ENCODE peak calls at places on chromosomes 3 and 15, in seven cellular contexts. V is stomach, C is A549, L is upper lobe of left lung, S is ovary, F is tibial nerve, U is SK-N-SH. O is an unnamed sample. For H3K4me1, the result is how much of the 10 kb centered on the place peaks cover.

GRCh38 chr3:33884204-33884561 is 85.8 kb downstream of the PDCD6IP start:
- DNase-seq in F (no peak), C (peak), L (no peak), U (no peak), V (no peak), S (no peak), O (no peak)

GRCh38 chr3:50582083-50582482 is 12.8 kb downstream of the HEMK1 start:
- DNase-seq in S (no peak), U (no peak), F (no peak), L (no peak), C (no peak), V (no peak), O (no peak)

GRCh38 chr3:40873934-40874699 is 325.2 kb upstream of the CTNNB1 start:
- DNase-seq in V (no peak), U (no peak), L (no peak), F (no peak), S (no peak), C (no peak), O (no peak)

GRCh38 chr3:124850633-124851032 is 36.5 kb downstream of the ITGB5 start:
- DNase-seq in L (no peak), V (no peak), S (no peak), F (no peak), C (no peak), U (no peak), O (peak)

GRCh38 chr3:130529816-130530215 is 12.8 kb downstream of the COL6A6 start:
- DNase-seq in L (no peak), U (no peak), V (no peak), S (no peak), F (no peak), C (no peak), O (no peak)

GRCh38 chr3:40387895-40388254 is 891 bp downstream of the ENTPD3 start:
- DNase-seq in L (no peak), S (no peak), C (no peak), U (no peak), F (no peak), V (no peak), O (no peak)

GRCh38 chr15:35657679-35658201 is 111.8 kb upstream of the DPH6 start:
- DNase-seq in C (no peak), U (no peak), V (no peak), S (no peak), F (no peak), L (no peak), O (no peak)

GRCh38 chr3:192284443-192285072 is 442.8 kb downstream of the FGF12 start:
- DNase-seq in U (no peak), F (no peak), L (no peak), V (no peak), S (no peak), C (no peak), O (no peak)

GRCh38 chr3:149618151-149619123 is 39.4 kb downstream of the WWTR1 start:
- DNase-seq in V (no peak), F (no peak), U (no peak), L (no peak), C (no peak), S (no peak), O (no peak)

GRCh38 chr3:122533931-122534334 is 19.2 kb upstream of the KPNA1 start:
- DNase-seq in S (no peak), F (no peak), V (no peak), U (no peak), L (no peak), C (peak), O (no peak)

GRCh38 chr3:99789322-99789721 is 28.3 kb upstream of the CMSS1 start:
- DNase-seq in S (peak), F (no peak), V (no peak), L (peak), U (peak), C (peak), O (no peak)

GRCh38 chr3:119497824-119498187 is 541 bp upstream of the TIMMDC1 start:
- DNase-seq in S (peak), V (peak), L (peak), F (no peak), U (no peak), C (peak), O (no peak)

GRCh38 chr3:184911570-184911969 is 99.6 kb downstream of the VPS8 start:
- DNase-seq in V (no peak), S (no peak), F (no peak), C (no peak), L (no peak), U (no peak), O (no peak)

GRCh38 chr3:144660097-144660496 is 688.5 kb downstream of the DIPK2A start:
- DNase-seq in S (no peak), F (no peak), C (no peak), U (no peak), L (no peak), V (no peak), O (no peak)

GRCh38 chr3:182063742-182064141 is 352.0 kb downstream of the SOX2 start:
- DNase-seq in S (no peak), C (no peak), U (no peak), V (no peak), F (no peak), L (no peak), O (no peak)

GRCh38 chr15:33656090-33656670 is 312.1 kb upstream of the CHRM5 start:
- DNase-seq in U (no peak), L (no peak), S (no peak), C (no peak), F (no peak), V (no peak), O (no peak)

GRCh38 chr15:62519900-62520299 is 354.8 kb upstream of the C2CD4B start:
- DNase-seq in F (no peak), C (no peak), S (no peak), U (no peak), V (no peak), L (no peak), O (no peak)

GRCh38 chr3:65549626-65549959 is 489.1 kb downstream of the MAGI1 start:
- DNase-seq in U (no peak), F (no peak), V (no peak), S (no peak), C (no peak), L (no peak), O (no peak)

GRCh38 chr3:65550137-65550536 is 488.6 kb downstream of the MAGI1 start:
- DNase-seq in S (no peak), C (no peak), U (no peak), V (no peak), F (no peak), L (no peak), O (no peak)

GRCh38 chr3:65539620-65540019 is 499.1 kb downstream of the MAGI1 start:
- DNase-seq in V (no peak), C (no peak), S (no peak), L (no peak), F (no peak), U (no peak), O (no peak)

GRCh38 chr3:65548848-65549625 is 489.7 kb downstream of the MAGI1 start:
- DNase-seq in U (peak), L (no peak), F (no peak), S (peak), V (no peak), C (no peak), O (peak)

GRCh38 chr3:65545429-65545828 is 493.3 kb downstream of the MAGI1 start:
- DNase-seq in U (no peak), L (no peak), V (no peak), F (no peak), C (no peak), S (no peak), O (no peak)
- H3K4me1 ChIP-seq in U (under half), L (under half), V (under half), F (under half), C (under half), S (under half), O (under half)

GRCh38 chr3:177885063-177885462 is 651.2 kb upstream of the KCNMB2 start:
- DNase-seq in C (no peak), L (no peak), F (no peak), U (no peak), S (no peak), V (no peak), O (no peak)
- TF ChIP-seq EP300 in C (no peak), L (no peak), F (no peak), U (no peak), S (no peak), V (no peak), O (no peak)

GRCh38 chr15:80778621-80778963 is 578 bp upstream of the CEMIP start:
- DNase-seq in L (no peak), U (no peak), S (no peak), C (no peak), F (no peak), V (no peak), O (no peak)
- H3K4me3 ChIP-seq in L (peak), U (peak), S (peak), C (peak), F (peak), V (peak), O (no peak)

GRCh38 chr15:67110400-67110799 is 45.0 kb downstream of the SMAD3 start:
- DNase-seq in F (no peak), U (no peak), L (no peak), C (no peak), S (no peak), V (no peak), O (no peak)
- H3K4me1 ChIP-seq in F (under half), U (under half), L (half or more), C (half or more), S (under half), V (half or more), O (half or more)

DNA sequence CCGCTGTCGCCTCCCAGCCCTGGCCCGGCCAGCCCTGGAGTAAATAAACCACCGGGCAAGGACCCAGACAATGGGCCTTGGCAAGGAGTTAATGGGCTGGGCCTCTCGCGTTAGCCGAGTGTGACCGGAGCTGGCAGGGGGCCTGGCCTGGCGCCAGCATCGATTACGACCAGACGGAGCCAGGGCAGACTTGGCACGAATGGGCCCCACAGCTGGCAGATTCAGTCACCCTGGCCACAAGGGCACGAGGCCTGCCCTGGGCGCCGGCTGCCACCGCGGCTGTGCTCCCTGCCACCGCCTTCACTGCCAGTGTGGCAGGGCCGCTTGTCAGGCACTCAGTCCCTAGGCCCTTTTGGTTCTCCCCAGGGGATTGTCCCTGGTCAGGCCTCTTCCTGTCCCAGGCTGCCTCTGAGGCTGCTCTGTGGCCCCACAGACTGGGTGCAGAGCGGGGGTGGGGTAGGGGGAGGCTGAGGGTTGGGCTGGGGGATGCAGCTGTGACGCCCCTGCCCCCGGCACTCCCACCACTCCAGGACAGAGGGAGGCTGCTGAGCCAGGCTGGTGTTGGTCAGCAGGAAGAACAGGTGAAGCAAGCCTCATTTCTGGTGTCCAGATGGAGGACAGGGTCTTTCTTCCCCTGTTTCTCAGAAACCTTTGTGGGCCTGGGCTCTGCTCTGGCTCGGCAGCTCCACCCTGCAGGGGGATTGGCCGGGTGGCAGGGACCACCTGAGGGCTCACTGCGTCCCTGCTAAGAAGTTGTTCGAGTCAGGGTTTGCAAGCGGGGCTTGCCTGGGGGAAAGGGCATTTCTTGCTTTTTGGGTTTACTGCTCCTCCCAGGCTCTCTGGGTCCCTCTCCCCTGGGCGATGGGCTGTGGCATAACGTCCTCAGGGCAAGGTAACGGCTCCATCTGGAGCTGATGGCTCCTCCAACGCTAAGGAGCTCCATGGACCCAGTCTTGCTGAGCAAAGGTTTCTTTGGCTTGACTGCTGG is 30.5 kb upstream of the SRP14 start:
- DNase-seq in F (peak), V (peak), S (peak), C (peak), U (peak), L (peak), O (peak)
- TF ChIP-seq EP300 in F (peak), V (no peak), S (no peak), C (peak), U (peak), L (no peak), O (no peak)

GRCh38 chr3:52531636-52532516 is 1.8 kb downstream of the NT5DC2 start:
- DNase-seq in L (no peak), U (no peak), V (peak), S (peak), F (no peak), C (no peak), O (peak)
- H3K4me3 ChIP-seq in L (peak), U (peak), V (peak), S (no peak), F (peak), C (no peak), O (no peak)

DNA sequence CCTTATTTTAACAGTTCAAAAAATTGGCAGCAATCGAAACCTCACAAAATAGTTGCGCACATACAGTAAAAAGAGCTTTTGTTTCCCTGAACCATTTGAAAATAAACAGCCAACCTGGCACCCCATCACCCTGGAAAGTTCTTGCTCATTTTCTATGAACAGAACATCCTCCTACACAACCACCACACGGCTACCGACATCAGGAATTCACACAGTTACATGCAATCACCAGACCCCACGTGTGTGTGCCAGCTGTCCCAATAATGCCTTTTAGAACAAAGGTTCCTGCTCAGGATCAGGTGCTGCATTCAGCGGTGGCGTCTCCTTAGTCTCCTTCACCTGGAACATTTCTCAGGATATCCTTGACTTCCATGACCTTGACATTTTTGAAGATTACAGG is 186.5 kb downstream of the KLF13 start:
- DNase-seq in S (no peak), C (no peak), F (no peak), L (no peak), U (no peak), V (no peak), O (no peak)
- H3K4me1 ChIP-seq in S (under half), C (under half), F (under half), L (under half), U (under half), V (under half), O (under half)

GRCh38 chr15:88546248-88547129 is at the start of gene DET1:
- DNase-seq in L (peak), F (peak), V (peak), S (peak), U (peak), C (peak), O (peak)
- TF ChIP-seq EP300 in L (no peak), F (no peak), V (no peak), S (no peak), U (no peak), C (no peak), O (no peak)

O was measured in sigmoid colon.